ENCODE peak calls at places on chromosomes 1 and 21, in six cellular contexts. B is bronchial epithelial cell, W is GM13976, E is heart right ventricle, D is DND-41, P is cardiac muscle cell. V is an unnamed sample.

GRCh38 chr1:42806171-42806570 is 10.8 kb upstream of the ERMAP start:
- DNase-seq in B (no peak), W (no peak), E (no peak), D (no peak), P (no peak), V (no peak)

GRCh38 chr1:109275706-109276345 is 7.1 kb downstream of the PSRC1 start:
- DNase-seq in B (peak; percentile 67), W (no peak), E (no peak), D (no peak), P (no peak), V (peak; percentile 47)

GRCh38 chr1:58864654-58865053 is 80.8 kb upstream of the JUN start:
- DNase-seq in B (no peak), W (no peak), E (no peak), D (no peak), P (no peak), V (no peak)

GRCh38 chr1:115136106-115136505 is 46.8 kb upstream of the TSPAN2 start:
- DNase-seq in B (peak; percentile 59), W (no peak), E (no peak), D (no peak), P (no peak), V (no peak)

GRCh38 chr1:92487078-92487605 is 417 bp upstream of the GFI1 start:
- DNase-seq in B (no peak), W (no peak), E (no peak), D (no peak), P (no peak), V (no peak)

GRCh38 chr1:53517109-53517508 is 57.9 kb downstream of the DMRTB1 start:
- DNase-seq in B (no peak), W (no peak), E (no peak), D (no peak), P (no peak), V (no peak)

GRCh38 chr1:217369271-217369981 is 261.5 kb downstream of the GPATCH2 start:
- DNase-seq in B (peak; percentile 63), W (peak; percentile 7), E (no peak), D (peak; percentile 25), P (no peak), V (no peak)

GRCh38 chr1:25871086-25871703 is 4.3 kb downstream of the PAQR7 start:
- DNase-seq in B (peak; percentile 88), W (no peak), E (no peak), D (no peak), P (no peak), V (no peak)

GRCh38 chr1:86741947-86742572 is 37.7 kb downstream of the SH3GLB1 start:
- DNase-seq in B (peak; percentile 48), W (no peak), E (peak; percentile 29), D (peak; percentile 29), P (peak; percentile 63), V (peak; percentile 11)

GRCh38 chr1:204578867-204579664 is 62.9 kb downstream of the MDM4 start:
- DNase-seq in B (no peak), W (peak; percentile 71), E (peak; percentile 28), D (peak; percentile 58), P (peak; percentile 69), V (no peak)

GRCh38 chr21:44702111-44702972 is 5.4 kb downstream of the KRTAP10-12 start:
- DNase-seq in B (no peak), W (no peak), E (no peak), D (no peak), P (no peak), V (no peak)

GRCh38 chr1:238409191-238409846 is 518.6 kb upstream of the ZP4 start:
- DNase-seq in B (peak; percentile 15), W (no peak), E (peak; percentile 7), D (no peak), P (peak; percentile 43), V (peak; percentile 84)

GRCh38 chr21:41817228-41817627 is 50.4 kb upstream of the RIPK4 start:
- DNase-seq in B (peak; percentile 62), W (peak; percentile 75), E (peak; percentile 22), D (peak; percentile 63), P (peak; percentile 65), V (peak; percentile 74)

DNA sequence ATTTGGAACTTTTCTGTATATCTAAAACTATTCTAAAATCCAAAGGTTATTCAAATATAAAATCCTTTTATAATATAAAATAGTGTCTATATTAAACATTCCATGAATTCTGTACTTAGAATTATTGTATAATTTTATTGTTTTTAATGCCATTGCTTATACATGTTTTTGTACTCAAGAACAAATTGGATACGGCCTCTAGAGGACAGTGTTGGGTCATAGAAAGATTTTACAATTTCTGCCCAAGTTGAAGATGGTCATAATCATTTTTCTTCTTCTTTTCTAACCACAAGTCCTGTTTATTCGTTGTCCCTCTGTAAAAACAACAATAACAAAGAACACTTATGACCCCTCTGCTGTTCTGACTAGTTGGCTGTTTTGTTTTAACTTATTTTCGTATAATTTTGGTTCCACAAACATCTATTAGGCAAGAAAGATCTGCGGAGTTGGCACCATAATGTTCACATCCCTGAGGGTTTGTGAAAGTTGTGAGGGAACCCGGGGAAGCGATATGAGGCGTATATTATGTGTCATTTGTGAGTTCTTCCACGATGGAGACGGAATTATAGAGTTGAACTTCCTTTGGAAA is 75.7 kb upstream of the KIF26B start:
- DNase-seq in B (peak; percentile 69), W (no peak), E (no peak), D (no peak), P (peak; percentile 80), V (peak; percentile 53)
- TF ChIP-seq CTCF in B (peak; percentile 61), W (peak; percentile 29), E (peak; percentile 20), D (peak; percentile 59), P (peak; percentile 80), V (peak; percentile 93)

GRCh38 chr1:18481921-18482701 is 1.4 kb downstream of the KLHDC7A start:
- DNase-seq in B (no peak), W (no peak), E (no peak), D (no peak), P (no peak), V (no peak)

GRCh38 chr1:18481190-18481920 is 625 bp downstream of the KLHDC7A start:
- DNase-seq in B (no peak), W (no peak), E (no peak), D (no peak), P (no peak), V (no peak)

GRCh38 chr1:18479484-18479883 is 1.2 kb upstream of the KLHDC7A start:
- DNase-seq in B (no peak), W (no peak), E (no peak), D (no peak), P (no peak), V (no peak)

GRCh38 chr1:18482721-18483425 is 2.1 kb downstream of the KLHDC7A start:
- DNase-seq in B (no peak), W (no peak), E (no peak), D (no peak), P (no peak), V (no peak)

GRCh38 chr1:18480315-18481189 is at the start of gene KLHDC7A:
- DNase-seq in B (peak; percentile 11), W (no peak), E (no peak), D (no peak), P (no peak), V (no peak)
- TF ChIP-seq CTCF in B (no peak), W (no peak), E (no peak), D (no peak), P (no peak), V (no peak)

GRCh38 chr1:101236546-101237228 is at the start of gene S1PR1:
- DNase-seq in B (peak; percentile 13), W (peak; percentile 57), E (peak; percentile 83), D (peak; percentile 47), P (peak; percentile 85), V (peak; percentile 34)
- TF ChIP-seq CTCF in B (no peak), W (no peak), E (no peak), D (no peak), P (no peak), V (no peak)

GRCh38 chr1:1019122-1019999 is 559 bp upstream of the AGRN start:
- DNase-seq in B (peak; percentile 50), W (peak; percentile 95), E (peak; percentile 78), D (peak; percentile 82), P (peak; percentile 92), V (peak; percentile 58)

GRCh38 chr1:1011388-1011949 is 1.8 kb upstream of the ISG15 start:
- DNase-seq in B (no peak), W (no peak), E (peak; percentile 3), D (no peak), P (no peak), V (no peak)

GRCh38 chr1:1013105-1013921 is at the start of gene ISG15:
- DNase-seq in B (peak; percentile 66), W (peak; percentile 85), E (peak; percentile 94), D (peak; percentile 93), P (peak; percentile 88), V (peak; percentile 84)

GRCh38 chr1:1013922-1014617 is 773 bp downstream of the ISG15 start:
- DNase-seq in B (no peak), W (no peak), E (no peak), D (peak; percentile 86), P (peak; percentile 32), V (no peak)

DNA sequence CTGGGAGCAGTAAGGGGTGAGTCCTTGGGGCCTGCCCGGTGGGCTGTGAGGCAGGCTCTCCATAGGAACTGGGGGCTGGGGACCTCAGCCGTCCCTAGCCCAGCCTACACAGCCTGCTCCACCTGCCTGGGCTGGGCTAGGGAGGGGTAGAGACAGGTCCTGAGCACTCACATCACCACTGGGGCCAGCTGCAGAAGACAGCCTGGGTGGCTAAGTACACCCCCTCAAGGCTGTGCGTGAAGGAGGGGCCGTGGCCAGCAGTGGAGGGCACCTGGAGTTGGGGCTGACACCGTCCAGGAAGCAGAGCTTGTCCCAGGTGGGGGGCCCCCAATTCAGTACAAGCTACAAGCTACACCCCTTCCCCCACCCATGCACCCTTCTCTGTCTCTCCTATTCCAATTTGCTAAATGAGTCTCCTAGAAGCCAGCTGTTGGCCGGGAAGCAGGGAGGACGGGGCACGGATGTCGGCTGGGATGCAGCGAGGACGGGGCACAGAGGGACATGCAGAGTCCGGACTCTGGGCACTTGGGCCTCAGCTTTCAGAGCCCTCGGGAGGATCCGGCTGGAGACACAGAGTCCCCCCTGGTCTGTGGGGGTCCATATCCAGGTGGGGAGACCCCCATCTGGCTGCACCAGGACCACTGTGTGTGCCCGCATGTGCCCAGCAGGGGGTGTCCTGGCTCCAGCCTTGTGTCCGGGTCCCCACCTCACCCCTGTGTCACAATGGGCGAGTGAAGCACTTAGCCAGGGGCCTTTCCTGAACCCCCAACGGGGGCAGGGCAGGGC is 1.8 kb downstream of the ISG15 start:
- DNase-seq in B (no peak), W (no peak), E (no peak), D (peak; percentile 55), P (no peak), V (no peak)
- TF ChIP-seq CTCF in B (peak; percentile 49), W (peak; percentile 31), E (no peak), D (peak; percentile 63), P (peak; percentile 30), V (peak; percentile 70)

GRCh38 chr1:20507564-20508410 is at the start of gene MUL1:
- DNase-seq in B (peak; percentile 77), W (peak; percentile 98), E (peak; percentile 98), D (no peak), P (peak; percentile 96), V (peak; percentile 83)

GRCh38 chr1:20507248-20507563 is 745 bp downstream of the MUL1 start:
- DNase-seq in B (no peak), W (no peak), E (no peak), D (no peak), P (no peak), V (no peak)

GRCh38 chr1:20508411-20508771 is 440 bp upstream of the MUL1 start:
- DNase-seq in B (no peak), W (no peak), E (no peak), D (no peak), P (no peak), V (no peak)

GRCh38 chr1:20511518-20512428 is 3.8 kb upstream of the MUL1 start:
- DNase-seq in B (peak; percentile 1), W (no peak), E (no peak), D (no peak), P (no peak), V (no peak)
- TF ChIP-seq CTCF in B (no peak), W (no peak), E (no peak), D (no peak), P (no peak), V (no peak)